ENCODE peak calls at places on chromosome 15, in nine cellular contexts. C is NT2/D1, K is thoracic aorta, J is psoas muscle, B is GM23338, V is GM23248, M is H7, P is AG04450, O is sigmoid colon. A is an unnamed sample.

GRCh38 chr15:65077981-65078352 is 1.4 kb downstream of the KBTBD13 start:
- DNase-seq in C (no peak), K (no peak), J (peak), B (peak), V (peak), M (peak), P (no peak), O (peak), A (no peak)

GRCh38 chr15:52146776-52147175 is 34.2 kb upstream of the BCL2L10 start:
- DNase-seq in C (no peak), K (no peak), J (no peak), B (no peak), V (peak), M (no peak), P (no peak), O (no peak), A (no peak)

GRCh38 chr15:95626501-95627361 is 703.8 kb upstream of the NR2F2 start:
- DNase-seq in C (peak), K (no peak), J (no peak), B (peak), V (no peak), M (no peak), P (no peak), O (no peak), A (no peak)

GRCh38 chr15:55588070-55588817 is at the start of gene PYGO1:
- DNase-seq in C (peak), K (no peak), J (peak), B (peak), V (peak), M (peak), P (peak), O (peak), A (no peak)

GRCh38 chr15:99909914-99910313 is 176.7 kb upstream of the LYSMD4 start:
- DNase-seq in C (peak), K (no peak), J (no peak), B (peak), V (peak), M (peak), P (no peak), O (no peak), A (no peak)

GRCh38 chr15:53160092-53160704 is 370.1 kb upstream of the ONECUT1 start:
- DNase-seq in C (no peak), K (no peak), J (no peak), B (no peak), V (no peak), M (no peak), P (no peak), O (no peak), A (no peak)

GRCh38 chr15:61201322-61201721 is 27.8 kb downstream of the RORA start:
- DNase-seq in C (no peak), K (no peak), J (no peak), B (no peak), V (no peak), M (no peak), P (no peak), O (no peak), A (no peak)

GRCh38 chr15:66720206-66721010 is 18.4 kb downstream of the SMAD6 start:
- DNase-seq in C (no peak), K (peak), J (peak), B (no peak), V (peak), M (no peak), P (no peak), O (no peak), A (no peak)

GRCh38 chr15:68417051-68417450 is 14.9 kb downstream of the ITGA11 start:
- DNase-seq in C (no peak), K (no peak), J (no peak), B (no peak), V (no peak), M (no peak), P (no peak), O (no peak), A (no peak)

GRCh38 chr15:99906793-99907192 is 173.6 kb upstream of the LYSMD4 start:
- DNase-seq in C (no peak), K (no peak), J (no peak), B (no peak), V (no peak), M (no peak), P (no peak), O (no peak), A (no peak)

GRCh38 chr15:95734422-95735316 is 595.8 kb upstream of the NR2F2 start:
- DNase-seq in C (no peak), K (no peak), J (no peak), B (no peak), V (no peak), M (no peak), P (no peak), O (no peak), A (no peak)

GRCh38 chr15:48352474-48353072 is 21.3 kb downstream of the DUT start:
- DNase-seq in C (no peak), K (no peak), J (peak), B (peak), V (peak), M (peak), P (no peak), O (peak), A (no peak)

GRCh38 chr15:60464836-60465630 is 13.9 kb downstream of the ICE2 start:
- DNase-seq in C (no peak), K (no peak), J (no peak), B (no peak), V (no peak), M (no peak), P (no peak), O (no peak), A (no peak)

GRCh38 chr15:67101981-67102929 is 36.9 kb downstream of the SMAD3 start:
- DNase-seq in C (no peak), K (no peak), J (no peak), B (no peak), V (peak), M (no peak), P (no peak), O (no peak), A (no peak)

GRCh38 chr15:37019479-37020433 is 80.6 kb downstream of the MEIS2 start:
- DNase-seq in C (no peak), K (no peak), J (no peak), B (no peak), V (no peak), M (no peak), P (no peak), O (no peak), A (no peak)

GRCh38 chr15:45249125-45249780 is 2.8 kb upstream of the SLC28A2 start:
- DNase-seq in C (no peak), K (no peak), J (no peak), B (no peak), V (no peak), M (no peak), P (no peak), O (no peak), A (no peak)

GRCh38 chr15:70906842-70907241 is 14.2 kb downstream of the LRRC49 start:
- DNase-seq in C (no peak), K (no peak), J (no peak), B (no peak), V (peak), M (no peak), P (no peak), O (no peak), A (no peak)

GRCh38 chr15:28989239-28989830 is 103.6 kb downstream of the APBA2 start:
- DNase-seq in C (no peak), K (no peak), J (no peak), B (peak), V (no peak), M (peak), P (no peak), O (no peak), A (no peak)

GRCh38 chr15:63583027-63583426 is 14.2 kb upstream of the FBXL22 start:
- DNase-seq in C (no peak), K (no peak), J (no peak), B (no peak), V (peak), M (no peak), P (no peak), O (no peak), A (peak)

GRCh38 chr15:31308185-31308639 is 18.4 kb upstream of the KLF13 start:
- DNase-seq in C (no peak), K (no peak), J (no peak), B (peak), V (no peak), M (peak), P (no peak), O (no peak), A (no peak)

GRCh38 chr15:62469478-62469873 is 304.4 kb upstream of the C2CD4B start:
- DNase-seq in C (no peak), K (no peak), J (no peak), B (no peak), V (peak), M (no peak), P (no peak), O (peak), A (no peak)

GRCh38 chr15:35107561-35107960 is 22.5 kb upstream of the NANOGP8 start:
- DNase-seq in C (no peak), K (no peak), J (no peak), B (no peak), V (peak), M (no peak), P (no peak), O (no peak), A (no peak)

DNA sequence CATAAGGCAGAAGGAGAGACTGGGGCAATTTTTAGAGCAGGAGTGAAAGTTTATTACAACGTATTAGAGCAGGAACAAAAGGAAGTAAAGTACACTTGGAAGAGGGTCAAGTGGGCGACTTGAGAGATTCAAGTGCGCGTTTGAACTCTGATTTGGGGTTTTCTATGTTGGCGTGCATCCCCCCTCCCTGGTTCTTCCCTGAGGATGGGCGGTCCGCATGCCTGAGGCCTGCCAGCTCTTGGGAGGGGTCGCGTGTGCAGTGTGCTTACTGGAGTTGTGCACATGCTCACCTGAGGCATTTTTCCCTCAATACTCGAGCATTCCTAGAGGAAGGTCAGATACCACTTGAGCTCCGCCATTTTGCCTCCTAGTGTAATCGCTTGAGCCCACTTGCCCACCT is 10.4 kb upstream of the CHAC1 start:
- DNase-seq in C (no peak), K (no peak), J (no peak), B (no peak), V (no peak), M (no peak), P (no peak), O (no peak), A (no peak)
- H3K4me3 ChIP-seq in C (no peak), K (peak), J (peak), B (peak), V (peak), M (no peak), P (no peak), O (no peak), A (no peak)

DNA sequence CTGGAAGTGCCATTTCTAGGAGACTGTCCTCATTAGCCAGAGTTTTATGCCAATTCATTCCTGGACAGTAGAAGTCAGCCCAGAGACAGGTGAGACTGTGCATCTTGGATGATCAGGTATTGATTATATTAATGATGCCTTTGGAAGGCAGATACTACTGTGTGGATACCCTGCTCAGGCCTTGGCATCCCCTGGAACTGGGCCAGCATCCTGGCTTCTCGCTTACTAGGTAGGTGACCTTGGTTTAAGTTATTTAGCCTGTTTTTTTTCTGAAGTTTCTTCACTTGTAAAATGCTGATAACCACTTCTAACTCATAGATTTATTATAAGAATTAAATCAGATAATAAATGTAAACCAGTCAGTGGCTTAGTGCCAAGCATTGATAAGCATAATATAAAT is 390.4 kb upstream of the SEMA6D start:
- DNase-seq in C (no peak), K (no peak), J (no peak), B (no peak), V (no peak), M (no peak), P (no peak), O (no peak), A (no peak)
- H3K4me3 ChIP-seq in C (no peak), K (no peak), J (no peak), B (no peak), V (no peak), M (no peak), P (no peak), O (no peak), A (no peak)

GRCh38 chr15:101651753-101652097 is 456 bp downstream of the TM2D3 start:
- DNase-seq in C (no peak), K (no peak), J (no peak), B (peak), V (no peak), M (no peak), P (no peak), O (no peak), A (no peak)
- H3K4me3 ChIP-seq in C (peak), K (peak), J (peak), B (peak), V (peak), M (peak), P (peak), O (peak), A (peak)

GRCh38 chr15:38300395-38300794 is 47.8 kb downstream of the SPRED1 start:
- DNase-seq in C (no peak), K (no peak), J (no peak), B (no peak), V (peak), M (no peak), P (no peak), O (no peak), A (no peak)
- H3K4me3 ChIP-seq in C (no peak), K (no peak), J (no peak), B (no peak), V (peak), M (no peak), P (no peak), O (no peak), A (no peak)

GRCh38 chr15:43517354-43518072 is at the start of gene MAP1A:
- DNase-seq in C (no peak), K (no peak), J (peak), B (peak), V (peak), M (peak), P (no peak), O (peak), A (no peak)

GRCh38 chr15:43520138-43520537 is 2.7 kb downstream of the MAP1A start:
- DNase-seq in C (no peak), K (no peak), J (no peak), B (no peak), V (no peak), M (no peak), P (no peak), O (no peak), A (no peak)

GRCh38 chr15:43518073-43518761 is 809 bp downstream of the MAP1A start:
- DNase-seq in C (no peak), K (no peak), J (no peak), B (peak), V (peak), M (peak), P (no peak), O (no peak), A (no peak)

GRCh38 chr15:43521419-43521818 is 4.0 kb downstream of the MAP1A start:
- DNase-seq in C (no peak), K (no peak), J (no peak), B (no peak), V (no peak), M (no peak), P (no peak), O (no peak), A (no peak)

DNA sequence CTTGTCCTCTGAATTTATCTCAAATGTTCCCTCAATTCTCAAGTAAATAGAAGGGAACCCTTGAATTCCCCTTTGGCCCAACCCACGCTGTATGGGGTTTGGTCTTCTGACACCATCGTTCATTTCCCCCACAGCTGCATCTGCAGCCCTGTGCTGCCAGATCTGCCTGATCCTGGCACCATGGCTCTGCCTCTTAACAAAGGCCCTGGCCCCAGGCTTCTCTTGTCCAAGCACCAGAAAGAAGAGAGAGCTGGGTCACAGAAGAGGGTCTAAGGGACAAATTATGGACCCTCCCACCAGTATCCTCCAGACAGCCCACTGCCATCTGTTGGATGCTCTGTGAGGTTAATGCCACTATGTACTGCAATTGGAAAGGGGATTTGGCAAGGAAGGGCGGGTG is 1.8 kb downstream of the MAP1A start:
- DNase-seq in C (no peak), K (no peak), J (no peak), B (no peak), V (no peak), M (peak), P (no peak), O (no peak), A (no peak)
- H3K4me3 ChIP-seq in C (no peak), K (no peak), J (no peak), B (peak), V (peak), M (no peak), P (peak), O (peak), A (peak)

GRCh38 chr15:40279437-40280141 is 3.3 kb downstream of the ANKRD63 start:
- DNase-seq in C (no peak), K (no peak), J (peak), B (peak), V (peak), M (peak), P (no peak), O (peak), A (no peak)
- H3K4me3 ChIP-seq in C (no peak), K (no peak), J (no peak), B (peak), V (no peak), M (peak), P (no peak), O (no peak), A (no peak)

GRCh38 chr15:75820206-75820605 is 23.0 kb upstream of the UBE2Q2 start:
- DNase-seq in C (no peak), K (no peak), J (no peak), B (no peak), V (no peak), M (no peak), P (no peak), O (no peak), A (no peak)

GRCh38 chr15:75814794-75815193 is 28.5 kb upstream of the UBE2Q2 start:
- DNase-seq in C (no peak), K (no peak), J (no peak), B (no peak), V (no peak), M (no peak), P (no peak), O (no peak), A (no peak)

GRCh38 chr15:75811616-75812015 is 31.6 kb upstream of the UBE2Q2 start:
- DNase-seq in C (no peak), K (no peak), J (no peak), B (no peak), V (peak), M (no peak), P (no peak), O (no peak), A (no peak)

GRCh38 chr15:75817151-75817935 is 25.9 kb upstream of the UBE2Q2 start:
- DNase-seq in C (no peak), K (no peak), J (no peak), B (no peak), V (peak), M (no peak), P (no peak), O (no peak), A (no peak)

DNA sequence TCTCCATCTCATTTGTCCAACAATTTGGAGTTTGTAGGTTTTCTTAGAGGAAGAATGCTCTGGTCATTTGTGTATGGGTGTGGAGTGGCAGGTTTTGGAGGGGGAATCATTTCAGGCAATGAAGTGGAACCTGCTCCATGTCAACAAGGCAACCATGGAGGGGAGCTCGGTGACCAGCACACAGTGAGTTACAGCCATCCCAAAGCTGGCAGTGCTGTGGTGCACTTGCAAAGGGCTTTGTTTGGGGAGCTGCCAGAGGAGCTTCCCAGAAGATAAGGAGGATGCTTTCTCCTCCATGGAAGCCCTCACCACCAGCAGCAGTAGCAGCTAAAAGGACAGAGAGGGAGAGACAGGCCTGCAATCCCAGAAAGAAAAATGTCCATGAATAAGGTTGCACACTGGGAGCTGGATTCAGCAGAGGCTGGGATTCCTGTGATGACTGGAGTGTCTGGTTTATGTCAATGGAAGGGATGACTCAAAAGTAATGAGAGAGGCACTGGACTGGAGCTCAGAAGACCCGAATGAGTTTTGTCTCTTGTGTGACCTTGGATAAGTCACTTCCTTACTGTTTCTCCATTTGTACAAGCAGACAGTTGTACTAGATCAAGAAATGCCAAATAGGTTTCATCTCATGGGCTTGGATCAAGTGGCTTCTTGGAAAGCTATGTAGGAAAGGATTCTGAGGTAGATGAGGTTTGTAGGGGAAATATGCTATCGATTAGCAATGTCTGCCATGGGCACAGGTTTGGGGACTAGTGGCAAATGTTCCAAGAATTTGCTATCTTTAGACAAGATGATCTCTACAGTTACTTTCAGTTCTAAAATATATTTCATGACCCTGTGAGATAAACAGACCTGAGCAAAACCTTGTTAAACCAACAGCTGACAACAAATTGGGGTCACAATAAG is 27.2 kb upstream of the UBE2Q2 start:
- DNase-seq in C (no peak), K (no peak), J (no peak), B (no peak), V (peak), M (no peak), P (no peak), O (no peak), A (no peak)
- H3K4me3 ChIP-seq in C (no peak), K (no peak), J (no peak), B (no peak), V (no peak), M (no peak), P (no peak), O (no peak), A (no peak)

DNA sequence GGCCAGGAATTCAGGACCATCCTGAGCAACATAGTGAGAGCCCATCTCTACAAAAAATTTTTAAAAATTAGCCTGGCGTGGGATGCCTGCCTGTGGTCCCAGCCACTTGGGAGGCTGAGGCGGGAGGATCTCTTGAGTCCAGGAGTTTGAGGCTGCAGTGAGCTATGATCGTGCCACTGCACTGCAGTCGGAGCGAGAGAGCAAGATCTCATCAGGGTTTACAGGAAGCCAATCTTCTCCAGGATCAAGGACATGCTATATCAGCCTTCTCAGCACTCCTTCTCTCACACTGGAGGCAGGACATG is 451 bp upstream of the STOML1 start:
- DNase-seq in C (no peak), K (no peak), J (no peak), B (no peak), V (no peak), M (no peak), P (no peak), O (no peak), A (no peak)
- H3K4me3 ChIP-seq in C (no peak), K (peak), J (peak), B (peak), V (peak), M (no peak), P (peak), O (peak), A (no peak)